ENCODE peak calls at places on chromosomes 11 and 22, in ten cellular contexts. One of them, this sample, is unnamed. For H3K4me1, the result is how much of the 10 kb centered on the place peaks cover.

GRCh38 chr22:43666511-43666910 is 145.6 kb downstream of the EFCAB6 start:
- DNase-seq in CD8-positive, alpha-beta T cell: no peak
- DNase-seq in tibial artery: no peak
- DNase-seq in right atrium auricular region: no peak
- DNase-seq in upper lobe of right lung: no peak
- DNase-seq in keratinocyte: no peak
- DNase-seq in CD8-positive, alpha-beta memory T cell: no peak
- DNase-seq in heart right ventricle: no peak
- DNase-seq in stomach: no peak
- DNase-seq in mammary epithelial cell: no peak
- DNase-seq in this sample: no peak

GRCh38 chr22:42207918-42208317 is 62.5 kb downstream of the TCF20 start:
- DNase-seq in CD8-positive, alpha-beta T cell: no peak
- DNase-seq in tibial artery: no peak
- DNase-seq in right atrium auricular region: no peak
- DNase-seq in upper lobe of right lung: no peak
- DNase-seq in keratinocyte: no peak
- DNase-seq in CD8-positive, alpha-beta memory T cell: no peak
- DNase-seq in heart right ventricle: no peak
- DNase-seq in stomach: no peak
- DNase-seq in mammary epithelial cell: no peak
- DNase-seq in this sample: no peak

GRCh38 chr11:66720223-66720898 is 8.7 kb downstream of the SPTBN2 start:
- DNase-seq in CD8-positive, alpha-beta T cell: peak
- DNase-seq in tibial artery: no peak
- DNase-seq in right atrium auricular region: no peak
- DNase-seq in upper lobe of right lung: peak
- DNase-seq in keratinocyte: no peak
- DNase-seq in CD8-positive, alpha-beta memory T cell: no peak
- DNase-seq in heart right ventricle: no peak
- DNase-seq in stomach: peak
- DNase-seq in mammary epithelial cell: peak
- DNase-seq in this sample: no peak

GRCh38 chr22:43376765-43377485 is 33.8 kb upstream of the SCUBE1 start:
- DNase-seq in CD8-positive, alpha-beta T cell: peak
- DNase-seq in tibial artery: no peak
- DNase-seq in right atrium auricular region: no peak
- DNase-seq in upper lobe of right lung: no peak
- DNase-seq in keratinocyte: no peak
- DNase-seq in CD8-positive, alpha-beta memory T cell: peak
- DNase-seq in heart right ventricle: no peak
- DNase-seq in stomach: peak
- DNase-seq in mammary epithelial cell: no peak
- DNase-seq in this sample: no peak

GRCh38 chr11:118263694-118264567 is at the start of gene MPZL2:
- DNase-seq in CD8-positive, alpha-beta T cell: no peak
- DNase-seq in tibial artery: no peak
- DNase-seq in right atrium auricular region: no peak
- DNase-seq in upper lobe of right lung: peak
- DNase-seq in keratinocyte: peak
- DNase-seq in CD8-positive, alpha-beta memory T cell: no peak
- DNase-seq in heart right ventricle: peak
- DNase-seq in stomach: peak
- DNase-seq in mammary epithelial cell: peak
- DNase-seq in this sample: no peak

GRCh38 chr11:3123761-3124733 is 41.1 kb downstream of the OSBPL5 start:
- DNase-seq in CD8-positive, alpha-beta T cell: no peak
- DNase-seq in tibial artery: peak
- DNase-seq in right atrium auricular region: peak
- DNase-seq in upper lobe of right lung: peak
- DNase-seq in keratinocyte: peak
- DNase-seq in CD8-positive, alpha-beta memory T cell: no peak
- DNase-seq in heart right ventricle: peak
- DNase-seq in stomach: peak
- DNase-seq in mammary epithelial cell: peak
- DNase-seq in this sample: peak

GRCh38 chr22:22817468-22818201 is 70.0 kb upstream of the IGLL5 start:
- DNase-seq in CD8-positive, alpha-beta T cell: no peak
- DNase-seq in tibial artery: no peak
- DNase-seq in right atrium auricular region: no peak
- DNase-seq in upper lobe of right lung: no peak
- DNase-seq in keratinocyte: no peak
- DNase-seq in CD8-positive, alpha-beta memory T cell: no peak
- DNase-seq in heart right ventricle: no peak
- DNase-seq in stomach: no peak
- DNase-seq in mammary epithelial cell: no peak
- DNase-seq in this sample: no peak

GRCh38 chr11:7204778-7205177 is 46.9 kb upstream of the SYT9 start:
- DNase-seq in CD8-positive, alpha-beta T cell: no peak
- DNase-seq in tibial artery: no peak
- DNase-seq in right atrium auricular region: no peak
- DNase-seq in upper lobe of right lung: no peak
- DNase-seq in keratinocyte: no peak
- DNase-seq in CD8-positive, alpha-beta memory T cell: no peak
- DNase-seq in heart right ventricle: no peak
- DNase-seq in stomach: no peak
- DNase-seq in mammary epithelial cell: peak
- DNase-seq in this sample: no peak

GRCh38 chr11:66970808-66971442 is 4.2 kb upstream of the C11orf86 start:
- DNase-seq in CD8-positive, alpha-beta T cell: no peak
- DNase-seq in tibial artery: peak
- DNase-seq in right atrium auricular region: peak
- DNase-seq in upper lobe of right lung: no peak
- DNase-seq in keratinocyte: peak
- DNase-seq in CD8-positive, alpha-beta memory T cell: no peak
- DNase-seq in heart right ventricle: no peak
- DNase-seq in stomach: no peak
- DNase-seq in mammary epithelial cell: peak
- DNase-seq in this sample: peak

GRCh38 chr11:28657378-28658030 is 549.3 kb downstream of the METTL15 start:
- DNase-seq in CD8-positive, alpha-beta T cell: no peak
- DNase-seq in tibial artery: no peak
- DNase-seq in right atrium auricular region: no peak
- DNase-seq in upper lobe of right lung: no peak
- DNase-seq in keratinocyte: peak
- DNase-seq in CD8-positive, alpha-beta memory T cell: no peak
- DNase-seq in heart right ventricle: no peak
- DNase-seq in stomach: no peak
- DNase-seq in mammary epithelial cell: peak
- DNase-seq in this sample: no peak

GRCh38 chr22:17807571-17808410 is 33.5 kb upstream of the BID start:
- DNase-seq in CD8-positive, alpha-beta T cell: no peak
- DNase-seq in tibial artery: no peak
- DNase-seq in right atrium auricular region: no peak
- DNase-seq in upper lobe of right lung: peak
- DNase-seq in keratinocyte: no peak
- DNase-seq in CD8-positive, alpha-beta memory T cell: no peak
- DNase-seq in heart right ventricle: peak
- DNase-seq in stomach: peak
- DNase-seq in mammary epithelial cell: no peak
- DNase-seq in this sample: no peak

GRCh38 chr11:20355221-20356219 is 8.0 kb upstream of the HTATIP2 start:
- DNase-seq in CD8-positive, alpha-beta T cell: peak
- DNase-seq in tibial artery: no peak
- DNase-seq in right atrium auricular region: no peak
- DNase-seq in upper lobe of right lung: no peak
- DNase-seq in keratinocyte: no peak
- DNase-seq in CD8-positive, alpha-beta memory T cell: no peak
- DNase-seq in heart right ventricle: no peak
- DNase-seq in stomach: peak
- DNase-seq in mammary epithelial cell: peak
- DNase-seq in this sample: no peak

GRCh38 chr11:43268786-43269185 is 43.0 kb upstream of the API5 start:
- DNase-seq in CD8-positive, alpha-beta T cell: no peak
- DNase-seq in tibial artery: no peak
- DNase-seq in right atrium auricular region: no peak
- DNase-seq in upper lobe of right lung: no peak
- DNase-seq in keratinocyte: no peak
- DNase-seq in CD8-positive, alpha-beta memory T cell: no peak
- DNase-seq in heart right ventricle: no peak
- DNase-seq in stomach: no peak
- DNase-seq in mammary epithelial cell: no peak
- DNase-seq in this sample: no peak

GRCh38 chr22:19178659-19179471 is at the start of gene SLC25A1:
- DNase-seq in CD8-positive, alpha-beta T cell: peak
- DNase-seq in tibial artery: peak
- DNase-seq in right atrium auricular region: peak
- DNase-seq in upper lobe of right lung: peak
- DNase-seq in keratinocyte: peak
- DNase-seq in CD8-positive, alpha-beta memory T cell: peak
- DNase-seq in heart right ventricle: peak
- DNase-seq in stomach: peak
- DNase-seq in mammary epithelial cell: peak
- DNase-seq in this sample: peak

GRCh38 chr11:69934861-69935494 is 115.8 kb upstream of the FGF3 start:
- DNase-seq in CD8-positive, alpha-beta T cell: no peak
- DNase-seq in tibial artery: no peak
- DNase-seq in right atrium auricular region: no peak
- DNase-seq in upper lobe of right lung: peak
- DNase-seq in keratinocyte: no peak
- DNase-seq in CD8-positive, alpha-beta memory T cell: no peak
- DNase-seq in heart right ventricle: no peak
- DNase-seq in stomach: no peak
- DNase-seq in mammary epithelial cell: no peak
- DNase-seq in this sample: peak

GRCh38 chr22:25083414-25084166 is 116.1 kb upstream of the CRYBB3 start:
- DNase-seq in CD8-positive, alpha-beta T cell: no peak
- DNase-seq in tibial artery: no peak
- DNase-seq in right atrium auricular region: no peak
- DNase-seq in upper lobe of right lung: no peak
- DNase-seq in keratinocyte: no peak
- DNase-seq in CD8-positive, alpha-beta memory T cell: no peak
- DNase-seq in heart right ventricle: no peak
- DNase-seq in stomach: no peak
- DNase-seq in mammary epithelial cell: peak
- DNase-seq in this sample: no peak

GRCh38 chr11:63918576-63919171 is 1.7 kb upstream of the RCOR2 start:
- DNase-seq in CD8-positive, alpha-beta T cell: no peak
- DNase-seq in tibial artery: no peak
- DNase-seq in right atrium auricular region: no peak
- DNase-seq in upper lobe of right lung: no peak
- DNase-seq in keratinocyte: no peak
- DNase-seq in CD8-positive, alpha-beta memory T cell: no peak
- DNase-seq in heart right ventricle: peak
- DNase-seq in stomach: no peak
- DNase-seq in mammary epithelial cell: no peak
- DNase-seq in this sample: no peak

GRCh38 chr22:22071455-22071854 is 88.9 kb upstream of the TOP3B start:
- DNase-seq in CD8-positive, alpha-beta T cell: no peak
- DNase-seq in tibial artery: no peak
- DNase-seq in right atrium auricular region: no peak
- DNase-seq in upper lobe of right lung: no peak
- DNase-seq in keratinocyte: no peak
- DNase-seq in CD8-positive, alpha-beta memory T cell: no peak
- DNase-seq in heart right ventricle: no peak
- DNase-seq in stomach: no peak
- DNase-seq in mammary epithelial cell: no peak
- DNase-seq in this sample: no peak

GRCh38 chr11:69044111-69045013 is 4.4 kb upstream of the TPCN2 start:
- DNase-seq in CD8-positive, alpha-beta T cell: no peak
- DNase-seq in tibial artery: peak
- DNase-seq in right atrium auricular region: peak
- DNase-seq in upper lobe of right lung: peak
- DNase-seq in keratinocyte: no peak
- DNase-seq in CD8-positive, alpha-beta memory T cell: no peak
- DNase-seq in heart right ventricle: peak
- DNase-seq in stomach: peak
- DNase-seq in mammary epithelial cell: peak
- DNase-seq in this sample: peak

GRCh38 chr11:1531961-1532586 is 40.0 kb downstream of the DUSP8 start:
- DNase-seq in CD8-positive, alpha-beta T cell: no peak
- DNase-seq in tibial artery: peak
- DNase-seq in right atrium auricular region: peak
- DNase-seq in upper lobe of right lung: no peak
- DNase-seq in keratinocyte: peak
- DNase-seq in CD8-positive, alpha-beta memory T cell: no peak
- DNase-seq in heart right ventricle: peak
- DNase-seq in stomach: no peak
- DNase-seq in mammary epithelial cell: peak
- DNase-seq in this sample: peak
- H3K27ac ChIP-seq in CD8-positive, alpha-beta T cell: no peak
- H3K27ac ChIP-seq in tibial artery: peak
- H3K27ac ChIP-seq in right atrium auricular region: peak
- H3K27ac ChIP-seq in upper lobe of right lung: peak
- H3K27ac ChIP-seq in keratinocyte: peak
- H3K27ac ChIP-seq in CD8-positive, alpha-beta memory T cell: no peak
- H3K27ac ChIP-seq in heart right ventricle: peak
- H3K27ac ChIP-seq in stomach: peak
- H3K27ac ChIP-seq in mammary epithelial cell: peak
- H3K27ac ChIP-seq in this sample: peak

DNA sequence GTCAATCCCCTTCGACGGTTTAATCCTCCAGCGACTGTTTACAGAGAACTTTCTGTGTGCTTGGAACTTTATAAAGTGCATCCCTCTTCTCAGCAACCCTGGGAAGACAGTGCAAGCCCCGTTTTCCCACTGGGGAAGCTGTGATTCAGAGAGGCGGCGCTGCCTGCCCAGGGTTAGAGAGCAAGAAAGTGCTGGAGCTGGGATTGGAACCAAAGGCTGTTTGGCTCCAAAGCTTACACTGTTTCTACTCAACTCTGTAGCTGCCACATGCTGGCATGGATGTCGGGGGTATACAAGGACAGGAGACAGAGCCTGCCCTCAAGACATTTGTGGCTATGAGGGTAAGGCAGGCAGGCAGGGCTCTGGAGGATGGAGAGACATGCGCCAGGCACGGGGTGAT is 13.0 kb downstream of the FBLN1 start:
- DNase-seq in CD8-positive, alpha-beta T cell: no peak
- DNase-seq in tibial artery: no peak
- DNase-seq in right atrium auricular region: no peak
- DNase-seq in upper lobe of right lung: no peak
- DNase-seq in keratinocyte: no peak
- DNase-seq in CD8-positive, alpha-beta memory T cell: no peak
- DNase-seq in heart right ventricle: no peak
- DNase-seq in stomach: no peak
- DNase-seq in mammary epithelial cell: no peak
- DNase-seq in this sample: no peak
- H3K4me1 ChIP-seq in CD8-positive, alpha-beta T cell: under half
- H3K4me1 ChIP-seq in tibial artery: under half
- H3K4me1 ChIP-seq in right atrium auricular region: half or more
- H3K4me1 ChIP-seq in upper lobe of right lung: under half
- H3K4me1 ChIP-seq in keratinocyte: under half
- H3K4me1 ChIP-seq in CD8-positive, alpha-beta memory T cell: under half
- H3K4me1 ChIP-seq in heart right ventricle: under half
- H3K4me1 ChIP-seq in stomach: under half
- H3K4me1 ChIP-seq in mammary epithelial cell: under half
- H3K4me1 ChIP-seq in this sample: under half

GRCh38 chr11:35155677-35156076 is 16.7 kb downstream of the CD44 start:
- DNase-seq in CD8-positive, alpha-beta T cell: no peak
- DNase-seq in tibial artery: no peak
- DNase-seq in right atrium auricular region: no peak
- DNase-seq in upper lobe of right lung: no peak
- DNase-seq in keratinocyte: no peak
- DNase-seq in CD8-positive, alpha-beta memory T cell: no peak
- DNase-seq in heart right ventricle: no peak
- DNase-seq in stomach: no peak
- DNase-seq in mammary epithelial cell: no peak
- DNase-seq in this sample: no peak
- H3K27ac ChIP-seq in CD8-positive, alpha-beta T cell: no peak
- H3K27ac ChIP-seq in tibial artery: no peak
- H3K27ac ChIP-seq in right atrium auricular region: no peak
- H3K27ac ChIP-seq in upper lobe of right lung: no peak
- H3K27ac ChIP-seq in keratinocyte: no peak
- H3K27ac ChIP-seq in CD8-positive, alpha-beta memory T cell: no peak
- H3K27ac ChIP-seq in heart right ventricle: no peak
- H3K27ac ChIP-seq in stomach: peak
- H3K27ac ChIP-seq in mammary epithelial cell: no peak
- H3K27ac ChIP-seq in this sample: no peak

GRCh38 chr22:29782061-29782845 is 15.1 kb downstream of the UQCR10 start:
- DNase-seq in CD8-positive, alpha-beta T cell: no peak
- DNase-seq in tibial artery: peak
- DNase-seq in right atrium auricular region: peak
- DNase-seq in upper lobe of right lung: peak
- DNase-seq in keratinocyte: no peak
- DNase-seq in CD8-positive, alpha-beta memory T cell: no peak
- DNase-seq in heart right ventricle: peak
- DNase-seq in stomach: peak
- DNase-seq in mammary epithelial cell: peak
- DNase-seq in this sample: no peak
- H3K4me1 ChIP-seq in CD8-positive, alpha-beta T cell: under half
- H3K4me1 ChIP-seq in tibial artery: under half
- H3K4me1 ChIP-seq in right atrium auricular region: half or more
- H3K4me1 ChIP-seq in upper lobe of right lung: under half
- H3K4me1 ChIP-seq in keratinocyte: under half
- H3K4me1 ChIP-seq in CD8-positive, alpha-beta memory T cell: under half
- H3K4me1 ChIP-seq in heart right ventricle: under half
- H3K4me1 ChIP-seq in stomach: under half
- H3K4me1 ChIP-seq in mammary epithelial cell: under half
- H3K4me1 ChIP-seq in this sample: under half

This sample was measured in sigmoid colon.